ENCODE peak calls at places on chromosomes 16 and 17, in ten cellular contexts. A, U, F, P, S, E, X, H, L and R are unnamed samples. For H4K20me1, the result is how much of the 10 kb centered on the place peaks cover.

GRCh38 chr17:82332669-82333278 is 792 bp downstream of the SECTM1 start:
- DNase-seq in A (peak), U (peak), F (peak), P (no peak), S (no peak), E (peak), X (peak), H (peak), L (no peak), R (peak)

GRCh38 chr17:81513669-81514484 is 1.3 kb upstream of the ACTG1 start:
- DNase-seq in A (peak), U (peak), F (peak), P (peak), S (peak), E (peak), X (peak), H (peak), L (peak), R (peak)

GRCh38 chr16:29664133-29664912 is 1.3 kb downstream of the SPN start:
- DNase-seq in A (no peak), U (no peak), F (no peak), P (peak), S (peak), E (no peak), X (no peak), H (no peak), L (no peak), R (peak)

GRCh38 chr16:89020925-89021595 is 44.1 kb upstream of the CBFA2T3 start:
- DNase-seq in A (no peak), U (no peak), F (no peak), P (no peak), S (no peak), E (no peak), X (no peak), H (no peak), L (no peak), R (peak)

GRCh38 chr16:13168091-13168572 is 266.7 kb downstream of the SHISA9 start:
- DNase-seq in A (no peak), U (peak), F (peak), P (peak), S (peak), E (no peak), X (peak), H (no peak), L (no peak), R (no peak)

GRCh38 chr17:6940186-6940649 is 55.6 kb upstream of the ALOX12 start:
- DNase-seq in A (peak), U (no peak), F (no peak), P (no peak), S (no peak), E (no peak), X (no peak), H (no peak), L (no peak), R (no peak)

GRCh38 chr16:17467923-17468540 is 2.7 kb downstream of the XYLT1 start:
- DNase-seq in A (no peak), U (peak), F (peak), P (peak), S (peak), E (peak), X (peak), H (peak), L (peak), R (peak)

GRCh38 chr16:491225-491919 is 36.1 kb upstream of the CAPN15 start:
- DNase-seq in A (no peak), U (no peak), F (no peak), P (no peak), S (no peak), E (no peak), X (no peak), H (no peak), L (no peak), R (peak)

GRCh38 chr16:15766918-15767317 is 89.9 kb downstream of the MYH11 start:
- DNase-seq in A (no peak), U (no peak), F (no peak), P (no peak), S (no peak), E (no peak), X (no peak), H (no peak), L (no peak), R (no peak)
- H3K4me2 ChIP-seq in A (no peak), U (no peak), F (no peak), P (no peak), S (no peak), E (no peak), X (no peak), H (no peak), L (no peak), R (no peak)

DNA sequence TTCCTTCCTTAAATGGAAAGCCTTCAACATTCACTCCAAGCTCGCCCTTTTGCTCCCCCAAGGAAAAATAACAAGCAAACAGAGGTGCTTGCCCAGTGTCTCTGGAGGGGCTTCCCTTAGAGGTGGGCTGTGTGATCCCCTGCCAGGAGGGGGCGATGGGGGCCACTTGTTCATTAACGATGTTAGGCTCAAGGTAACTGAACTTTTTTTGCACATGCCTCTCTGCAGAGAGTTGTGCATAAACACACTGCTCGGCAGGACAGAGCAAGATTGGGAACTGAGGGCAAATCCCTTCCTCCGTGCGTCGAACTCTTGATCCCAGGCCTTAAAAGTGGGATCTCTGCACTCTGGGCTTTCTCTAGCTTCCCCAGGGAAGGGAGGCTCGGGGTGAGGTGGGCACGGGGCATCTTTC is 15.5 kb upstream of the NAGLU start:
- DNase-seq in A (no peak), U (peak), F (peak), P (peak), S (peak), E (no peak), X (no peak), H (no peak), L (peak), R (peak)
- TF ChIP-seq CTCF in A (peak), U (peak), F (peak), P (peak), S (peak), E (peak), X (peak), H (peak), L (peak), R (peak)

GRCh38 chr17:51371732-51372151 is 111.4 kb downstream of the UTP18 start:
- DNase-seq in A (peak), U (peak), F (peak), P (peak), S (peak), E (no peak), X (peak), H (peak), L (peak), R (peak)

GRCh38 chr17:51372345-51373004 is 112.1 kb downstream of the UTP18 start:
- DNase-seq in A (peak), U (peak), F (peak), P (peak), S (peak), E (peak), X (peak), H (peak), L (no peak), R (no peak)

GRCh38 chr17:51365090-51365489 is 104.7 kb downstream of the UTP18 start:
- DNase-seq in A (no peak), U (no peak), F (no peak), P (no peak), S (no peak), E (no peak), X (no peak), H (no peak), L (no peak), R (no peak)

GRCh38 chr17:51362818-51363598 is 102.7 kb downstream of the UTP18 start:
- DNase-seq in A (no peak), U (peak), F (no peak), P (no peak), S (no peak), E (no peak), X (no peak), H (no peak), L (no peak), R (peak)

GRCh38 chr17:51366866-51367265 is 106.5 kb downstream of the UTP18 start:
- DNase-seq in A (no peak), U (no peak), F (no peak), P (no peak), S (no peak), E (no peak), X (no peak), H (no peak), L (no peak), R (no peak)
- H4K20me1 ChIP-seq in A (under half), U (under half), F (under half), P (under half), S (under half), E (under half), X (under half), H (under half), L (under half), R (under half)

DNA sequence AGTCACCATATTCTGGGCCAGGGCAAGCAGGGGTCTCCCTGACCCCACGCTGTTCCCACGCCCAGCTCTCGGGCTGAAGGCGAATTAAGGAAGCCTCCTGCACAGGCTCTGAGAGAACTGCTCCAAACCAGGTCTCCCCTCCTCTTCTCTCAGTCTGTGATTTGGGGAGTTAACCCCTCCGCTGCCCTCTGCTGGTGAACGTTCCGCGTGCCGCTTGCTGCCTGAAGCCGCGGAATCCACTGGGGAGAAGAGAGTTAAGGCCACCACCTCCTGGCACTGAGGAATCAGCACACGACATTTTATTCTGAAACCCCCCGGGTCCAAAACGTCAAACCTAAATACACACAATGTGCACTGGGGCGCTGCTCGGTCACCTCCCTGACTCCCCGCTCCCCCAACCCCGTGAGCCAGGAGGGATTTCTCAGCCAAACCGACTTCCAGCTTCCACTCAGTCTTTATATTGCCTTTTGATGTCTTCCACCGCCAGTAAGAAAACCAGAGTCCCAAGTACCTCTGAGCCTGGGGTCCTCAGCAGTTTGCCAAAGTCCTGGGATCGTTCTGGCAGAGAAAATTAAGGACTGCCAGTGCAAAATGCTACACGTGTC is 54.4 kb upstream of the RCVRN start:
- DNase-seq in A (peak), U (peak), F (peak), P (peak), S (peak), E (no peak), X (peak), H (peak), L (peak), R (peak)
- H3K4me2 ChIP-seq in A (no peak), U (peak), F (peak), P (peak), S (no peak), E (no peak), X (peak), H (no peak), L (peak), R (no peak)

DNA sequence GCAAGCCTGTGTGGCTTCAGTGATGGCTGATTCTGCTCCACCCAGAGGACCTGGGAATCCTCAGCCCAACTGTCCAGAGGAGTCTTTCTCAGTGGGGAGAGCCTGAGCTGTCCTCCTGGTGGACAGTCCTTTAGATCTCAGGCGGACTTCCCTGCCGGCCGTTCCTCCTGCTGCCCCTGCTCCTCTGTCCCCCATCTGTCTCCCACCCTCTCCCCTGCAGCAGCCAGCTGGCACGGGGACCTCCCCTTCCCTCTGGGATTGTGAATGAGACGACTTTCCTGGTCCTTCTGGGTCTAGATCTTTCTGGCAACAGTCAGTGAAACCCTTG is 279.7 kb downstream of the SEC14L1 start:
- DNase-seq in A (no peak), U (no peak), F (no peak), P (no peak), S (no peak), E (no peak), X (no peak), H (no peak), L (no peak), R (no peak)
- TF ChIP-seq CTCF in A (no peak), U (no peak), F (no peak), P (no peak), S (no peak), E (no peak), X (no peak), H (no peak), L (no peak), R (no peak)